ENCODE peak calls at places on chromosomes 3 and 15, in six cellular contexts. L is activated naive CD4-positive, alpha-beta T cell; D is RWPE1; Q is NCI-H1417; W is neural crest cell; N is right atrium auricular region. X is an unnamed sample.

GRCh38 chr15:39472661-39473657 is 107.9 kb upstream of the THBS1 start:
- DNase-seq in D (no peak), W (no peak), N (peak), Q (no peak), L (no peak), X (no peak)

GRCh38 chr3:162441716-162442115 is 945.1 kb downstream of the OTOL1 start:
- DNase-seq in Q (no peak), L (no peak), N (no peak), D (no peak), W (no peak), X (no peak)

GRCh38 chr15:36053746-36054145 is 507.8 kb upstream of the DPH6 start:
- DNase-seq in D (no peak), W (no peak), Q (no peak), L (no peak), N (no peak), X (no peak)

GRCh38 chr3:42936157-42936981 is 30.4 kb downstream of the ZNF662 start:
- DNase-seq in D (peak), W (no peak), L (no peak), Q (no peak), N (no peak), X (peak)

GRCh38 chr15:72784233-72784876 is 797 bp upstream of the ADPGK start:
- DNase-seq in W (peak), N (peak), D (peak), L (no peak), Q (peak), X (peak)

GRCh38 chr3:98525494-98525893 is 2.8 kb upstream of the CLDND1 start:
- DNase-seq in Q (no peak), L (no peak), N (no peak), D (no peak), W (no peak), X (no peak)

GRCh38 chr15:34855893-34856292 is 60.5 kb upstream of the ACTC1 start:
- DNase-seq in Q (no peak), W (no peak), D (peak), L (no peak), N (no peak), X (no peak)

GRCh38 chr15:39153718-39154117 is 427.2 kb upstream of the THBS1 start:
- DNase-seq in Q (peak), W (no peak), L (no peak), D (no peak), N (no peak), X (peak)

GRCh38 chr15:43093026-43093425 is 12.8 kb downstream of the UBR1 start:
- DNase-seq in N (no peak), L (no peak), Q (no peak), W (no peak), D (no peak), X (no peak)

GRCh38 chr15:70703483-70703882 is 59.9 kb downstream of the UACA start:
- DNase-seq in Q (no peak), W (no peak), N (no peak), L (no peak), D (no peak), X (no peak)

GRCh38 chr3:157786216-157786615 is 283.0 kb upstream of the VEPH1 start:
- DNase-seq in Q (no peak), W (no peak), L (no peak), N (no peak), D (peak), X (no peak)

X was measured in NCI-H524.